ENCODE peak calls at places on chromosomes 4 and X, in six cellular contexts. K is NB4, S is glutamatergic neuron, J is lung, T is stomach, M is RWPE2. V is an unnamed sample.

GRCh38 chr4:17155486-17155885 is 257.0 kb upstream of the LDB2 start:
- DNase-seq in K (peak; percentile 62), S (no peak), J (no peak), T (no peak), M (no peak), V (no peak)

GRCh38 chrX:71533850-71534515 is 1.1 kb downstream of the OGT start:
- DNase-seq in K (peak; percentile 75), S (peak; percentile 41), J (peak; percentile 34), T (peak; percentile 34), M (no peak), V (no peak)

GRCh38 chr4:75662626-75663025 is 10.6 kb downstream of the G3BP2 start:
- DNase-seq in K (no peak), S (no peak), J (no peak), T (no peak), M (no peak), V (no peak)

GRCh38 chr4:21198683-21199082 is 498.4 kb downstream of the PACRGL start:
- DNase-seq in K (no peak), S (no peak), J (no peak), T (no peak), M (no peak), V (no peak)

GRCh38 chrX:150781711-150782110 is 88.5 kb downstream of the MTMR1 start:
- DNase-seq in K (no peak), S (no peak), J (no peak), T (no peak), M (no peak), V (no peak)

GRCh38 chrX:15971696-15972095 is 117.1 kb upstream of the AP1S2 start:
- DNase-seq in K (no peak), S (no peak), J (no peak), T (no peak), M (no peak), V (no peak)

GRCh38 chrX:1491851-1492349 is 39.2 kb upstream of the ASMTL start:
- DNase-seq in K (peak; percentile 83), S (peak; percentile 47), J (no peak), T (no peak), M (no peak), V (no peak)

GRCh38 chr4:101597204-101597603 is 193.3 kb upstream of the BANK1 start:
- DNase-seq in K (peak; percentile 50), S (no peak), J (no peak), T (no peak), M (no peak), V (no peak)

GRCh38 chr4:21012851-21013331 is 312.6 kb downstream of the PACRGL start:
- DNase-seq in K (no peak), S (no peak), J (no peak), T (no peak), M (no peak), V (no peak)

GRCh38 chr4:142713282-142714030 is 132.6 kb downstream of the INPP4B start:
- DNase-seq in K (no peak), S (no peak), J (no peak), T (no peak), M (no peak), V (no peak)

GRCh38 chr4:178037459-178038214 is 595.4 kb upstream of the AGA start:
- DNase-seq in K (peak; percentile 7), S (no peak), J (no peak), T (no peak), M (no peak), V (no peak)

GRCh38 chr4:85431881-85432280 is 43.1 kb upstream of the ARHGAP24 start:
- DNase-seq in K (no peak), S (no peak), J (no peak), T (no peak), M (no peak), V (no peak)

GRCh38 chr4:119872344-119873031 is 194.2 kb downstream of the MAD2L1 start:
- DNase-seq in K (no peak), S (no peak), J (no peak), T (no peak), M (no peak), V (no peak)

GRCh38 chrX:68997461-68997860 is 167.8 kb downstream of the PJA1 start:
- DNase-seq in K (no peak), S (no peak), J (no peak), T (no peak), M (no peak), V (no peak)

GRCh38 chr4:22554670-22555069 is 38.8 kb upstream of the ADGRA3 start:
- DNase-seq in K (no peak), S (no peak), J (no peak), T (no peak), M (no peak), V (no peak)

GRCh38 chr4:166972071-166972470 is 262.2 kb downstream of the SPOCK3 start:
- DNase-seq in K (no peak), S (no peak), J (no peak), T (no peak), M (no peak), V (no peak)

GRCh38 chr4:154467886-154468285 is 23.7 kb downstream of the DCHS2 start:
- DNase-seq in K (no peak), S (no peak), J (no peak), T (no peak), M (no peak), V (no peak)

GRCh38 chr4:184250795-184251679 is 33.4 kb upstream of the ENPP6 start:
- DNase-seq in K (peak; percentile 76), S (no peak), J (no peak), T (no peak), M (no peak), V (no peak)

GRCh38 chr4:115834441-115834840 is 721.0 kb upstream of the NDST4 start:
- DNase-seq in K (no peak), S (no peak), J (no peak), T (no peak), M (no peak), V (no peak)

GRCh38 chrX:68830486-68831404 is 1.9 kb downstream of the EFNB1 start:
- DNase-seq in K (no peak), S (no peak), J (peak; percentile 26), T (no peak), M (no peak), V (no peak)

GRCh38 chr4:150080335-150080734 is 2.1 kb downstream of the DCLK2 start:
- DNase-seq in K (no peak), S (no peak), J (no peak), T (no peak), M (no peak), V (no peak)

GRCh38 chrX:81110286-81110685 is 91.4 kb downstream of the HMGN5 start:
- DNase-seq in K (no peak), S (no peak), J (no peak), T (no peak), M (no peak), V (no peak)

GRCh38 chrX:81120270-81120935 is 81.3 kb downstream of the HMGN5 start:
- DNase-seq in K (peak; percentile 23), S (no peak), J (no peak), T (no peak), M (no peak), V (no peak)

DNA sequence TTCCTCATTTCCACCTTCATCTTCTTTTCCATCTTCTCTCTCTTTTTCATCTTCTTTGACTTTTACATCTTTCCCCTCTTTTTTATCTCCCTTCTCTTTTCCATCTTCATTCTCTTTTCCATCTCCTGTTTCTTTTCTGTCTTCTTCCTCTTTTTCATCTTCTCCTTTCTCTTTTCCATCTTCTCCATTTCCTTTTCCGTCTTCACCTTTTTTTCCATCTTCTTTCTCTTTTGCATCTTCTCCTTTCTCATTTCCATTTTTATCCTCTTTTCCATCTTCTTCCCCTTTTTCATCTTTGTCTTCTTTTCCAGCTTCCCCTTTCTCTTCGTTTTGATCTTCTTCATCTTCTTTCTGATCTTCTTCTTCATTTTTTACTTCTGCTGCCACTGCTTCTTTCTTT is 87.0 kb downstream of the HMGN5 start:
- DNase-seq in K (no peak), S (no peak), J (no peak), T (no peak), M (no peak), V (no peak)
- TF ChIP-seq CTCF in K (no peak), S (no peak), J (no peak), T (no peak), M (no peak), V (no peak)

GRCh38 chr4:92270908-92271307 is 32.9 kb upstream of the GRID2 start:
- DNase-seq in K (no peak), S (no peak), J (no peak), T (no peak), M (no peak), V (no peak)

GRCh38 chr4:92265066-92265465 is 38.7 kb upstream of the GRID2 start:
- DNase-seq in K (no peak), S (no peak), J (no peak), T (no peak), M (no peak), V (no peak)

GRCh38 chr4:92266521-92266920 is 37.2 kb upstream of the GRID2 start:
- DNase-seq in K (no peak), S (no peak), J (no peak), T (no peak), M (no peak), V (no peak)

GRCh38 chr4:92265798-92266197 is 38.0 kb upstream of the GRID2 start:
- DNase-seq in K (no peak), S (no peak), J (no peak), T (no peak), M (no peak), V (no peak)

DNA sequence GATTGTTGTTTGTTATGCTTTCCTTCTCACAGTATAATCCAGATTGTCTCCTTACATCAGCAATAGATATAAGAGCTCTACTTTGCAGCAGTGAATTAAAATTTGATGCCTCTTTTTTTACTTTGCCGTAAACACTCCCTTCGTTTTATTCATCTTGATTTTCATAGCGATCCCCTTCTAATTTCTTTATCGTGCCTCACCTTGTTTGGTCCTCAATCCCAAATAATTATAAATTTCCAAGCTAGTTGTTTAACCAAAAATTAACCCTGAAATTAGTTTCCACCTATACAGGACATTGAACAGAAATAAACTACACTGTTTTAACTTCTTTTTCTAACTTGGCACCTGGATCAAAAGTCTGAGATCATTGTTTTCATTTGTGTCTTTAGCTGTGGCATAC is 35.1 kb upstream of the GRID2 start:
- DNase-seq in K (no peak), S (no peak), J (no peak), T (no peak), M (no peak), V (no peak)
- TF ChIP-seq CTCF in K (no peak), S (no peak), J (no peak), T (no peak), M (no peak), V (no peak)

DNA sequence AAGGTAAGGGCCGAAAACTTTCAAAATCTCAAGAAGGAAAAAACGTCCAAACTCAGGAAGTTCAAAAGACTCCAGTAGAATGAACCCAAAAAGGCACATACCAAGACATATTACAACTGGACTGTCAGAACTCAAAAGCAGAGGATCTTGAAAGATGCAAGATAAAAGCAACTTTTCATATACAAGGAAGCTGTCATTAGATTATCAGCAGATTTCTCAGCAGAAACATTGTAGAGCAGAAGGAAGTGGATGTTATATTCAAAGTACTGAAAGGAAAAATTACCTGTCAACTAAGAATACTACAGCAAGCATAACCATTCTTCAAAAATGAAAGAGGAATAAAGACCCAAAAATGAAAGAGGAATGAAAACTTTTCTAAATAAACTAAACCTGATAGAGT is 224.9 kb downstream of the FAT4 start:
- DNase-seq in K (no peak), S (no peak), J (no peak), T (no peak), M (no peak), V (no peak)
- TF ChIP-seq CTCF in K (no peak), S (no peak), J (no peak), T (no peak), M (no peak), V (no peak)

DNA sequence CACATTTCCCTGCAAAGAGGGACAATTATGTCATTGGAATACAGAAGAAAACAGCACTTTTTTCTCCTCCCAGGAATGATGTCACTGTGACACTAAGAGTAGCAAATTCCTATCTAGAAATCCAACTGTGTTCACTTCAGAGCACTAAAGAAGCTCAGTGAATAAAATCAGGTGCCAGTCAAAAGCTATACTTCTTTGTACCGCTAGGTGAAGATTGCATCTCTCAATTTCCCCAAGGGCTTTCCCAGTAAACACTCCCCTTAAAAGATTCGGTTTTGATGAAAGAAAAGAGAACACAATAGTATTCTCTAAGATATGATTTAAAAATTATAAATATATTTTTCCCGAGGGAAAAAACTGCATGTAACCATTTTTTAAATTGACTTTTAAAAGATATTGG is 104.7 kb upstream of the MID1 start:
- DNase-seq in K (peak; percentile 2), S (no peak), J (no peak), T (no peak), M (no peak), V (no peak)
- TF ChIP-seq CTCF in K (peak; percentile 42), S (peak; percentile 65), J (no peak), T (no peak), M (peak; percentile 10), V (peak; percentile 36)